ENCODE peak calls at places on chromosomes 1 and 21, in five cellular contexts. X is K562, S is IMR-90, W is SK-N-SH, L is GM12878. C is an unnamed sample.

GRCh38 chr1:70361727-70362413 is 7.3 kb upstream of the ANKRD13C start:
- DNase-seq in X (no peak), S (peak), L (no peak), W (no peak), C (no peak)

GRCh38 chr1:5990913-5991783 is 1.1 kb downstream of the NPHP4 start:
- DNase-seq in W (peak), S (peak), L (no peak), X (peak), C (no peak)

GRCh38 chr1:38585971-38586370 is 273.6 kb downstream of the RRAGC start:
- DNase-seq in L (no peak), S (no peak), W (no peak), X (no peak), C (no peak)

GRCh38 chr1:172254521-172255222 is 165.8 kb upstream of the C1orf105 start:
- DNase-seq in S (peak), W (no peak), L (no peak), X (no peak), C (no peak)

GRCh38 chr1:112296908-112297307 is 99.1 kb upstream of the CTTNBP2NL start:
- DNase-seq in L (no peak), S (peak), X (no peak), W (no peak), C (no peak)

GRCh38 chr1:236021424-236022135 is 43.3 kb downstream of the NID1 start:
- DNase-seq in X (no peak), W (no peak), S (peak), L (no peak), C (no peak)

GRCh38 chr1:35592991-35593769 is 20.1 kb downstream of the TFAP2E start:
- DNase-seq in S (no peak), L (no peak), W (no peak), X (no peak), C (no peak)

GRCh38 chr1:243841507-243841906 is 8.5 kb downstream of the AKT3 start:
- DNase-seq in L (no peak), X (no peak), S (peak), W (no peak), C (no peak)

GRCh38 chr1:228157381-228158126 is 7.8 kb downstream of the GJC2 start:
- DNase-seq in W (no peak), X (no peak), S (no peak), L (no peak), C (no peak)

GRCh38 chr1:24486296-24487065 is 16.2 kb upstream of the RCAN3 start:
- DNase-seq in X (no peak), S (no peak), W (no peak), L (no peak), C (no peak)

GRCh38 chr1:234881893-234882771 is 246.5 kb downstream of the TOMM20 start:
- DNase-seq in L (peak), W (peak), X (no peak), S (no peak), C (no peak)

GRCh38 chr1:192546596-192547199 is 28.9 kb upstream of the RGS1 start:
- DNase-seq in L (no peak), S (no peak), W (no peak), X (no peak), C (no peak)

GRCh38 chr21:39136711-39137110 is 46.5 kb downstream of the PSMG1 start:
- DNase-seq in W (no peak), S (peak), L (no peak), X (no peak), C (no peak)

GRCh38 chr1:192477630-192478029 is 97.9 kb upstream of the RGS1 start:
- DNase-seq in L (peak), W (peak), S (peak), X (no peak), C (peak)

GRCh38 chr1:218642033-218642954 is 297.2 kb downstream of the TGFB2 start:
- DNase-seq in S (peak), X (no peak), L (no peak), W (no peak), C (no peak)

GRCh38 chr1:211874521-211875347 is 44.2 kb upstream of the LPGAT1 start:
- DNase-seq in W (no peak), X (no peak), L (no peak), S (no peak), C (no peak)

GRCh38 chr1:51329443-51330325 is 678 bp downstream of the TTC39A start:
- DNase-seq in S (no peak), X (no peak), W (peak), L (no peak), C (no peak)

GRCh38 chr1:51439053-51439452 is 80.0 kb downstream of the EPS15 start:
- DNase-seq in W (no peak), X (no peak), S (no peak), L (no peak), C (no peak)

GRCh38 chr1:175604598-175604997 is 138.8 kb downstream of the TNR start:
- DNase-seq in W (no peak), L (no peak), S (no peak), X (no peak), C (no peak)
- TF ChIP-seq CTCF in W (no peak), L (no peak), S (no peak), X (no peak), C (no peak)

GRCh38 chr1:175808573-175808972 is 65.2 kb upstream of the TNR start:
- DNase-seq in S (no peak), X (no peak), W (no peak), L (no peak), C (no peak)

GRCh38 chr1:175810305-175810704 is 66.9 kb upstream of the TNR start:
- DNase-seq in X (no peak), S (no peak), W (no peak), L (no peak), C (no peak)

GRCh38 chr1:175814885-175815284 is 71.5 kb upstream of the TNR start:
- DNase-seq in W (no peak), S (no peak), L (no peak), X (no peak), C (no peak)

GRCh38 chr1:175818929-175819328 is 75.5 kb upstream of the TNR start:
- DNase-seq in X (no peak), L (no peak), S (no peak), W (no peak), C (no peak)

GRCh38 chr1:175812936-175813335 is 69.5 kb upstream of the TNR start:
- DNase-seq in X (no peak), W (no peak), S (no peak), L (no peak), C (no peak)
- TF ChIP-seq MXI1 in X (no peak), W (no peak), S (no peak), L (no peak), C (no peak)

GRCh38 chr1:167107456-167107855 is 13.6 kb downstream of the STYXL2 start:
- DNase-seq in W (no peak), S (no peak), X (no peak), L (no peak), C (no peak)
- TF ChIP-seq RAD21 in W (no peak), S (no peak), X (no peak), L (no peak), C (no peak)

GRCh38 chr1:156684227-156684782 is 7.1 kb upstream of the NES start:
- DNase-seq in S (peak), X (no peak), L (no peak), W (no peak), C (no peak)

GRCh38 chr1:156677616-156678596 is 699 bp upstream of the NES start:
- DNase-seq in W (peak), X (peak), L (no peak), S (peak), C (peak)

GRCh38 chr1:156681196-156681595 is 4.0 kb upstream of the NES start:
- DNase-seq in L (no peak), X (no peak), S (no peak), W (no peak), C (no peak)

GRCh38 chr1:156680056-156680455 is 2.8 kb upstream of the NES start:
- DNase-seq in L (no peak), S (no peak), W (no peak), X (no peak), C (no peak)

GRCh38 chr1:156682166-156682890 is 5.1 kb upstream of the NES start:
- DNase-seq in W (no peak), S (no peak), X (no peak), L (no peak), C (no peak)
- TF ChIP-seq CTCF in W (no peak), S (no peak), X (no peak), L (no peak), C (peak)

DNA sequence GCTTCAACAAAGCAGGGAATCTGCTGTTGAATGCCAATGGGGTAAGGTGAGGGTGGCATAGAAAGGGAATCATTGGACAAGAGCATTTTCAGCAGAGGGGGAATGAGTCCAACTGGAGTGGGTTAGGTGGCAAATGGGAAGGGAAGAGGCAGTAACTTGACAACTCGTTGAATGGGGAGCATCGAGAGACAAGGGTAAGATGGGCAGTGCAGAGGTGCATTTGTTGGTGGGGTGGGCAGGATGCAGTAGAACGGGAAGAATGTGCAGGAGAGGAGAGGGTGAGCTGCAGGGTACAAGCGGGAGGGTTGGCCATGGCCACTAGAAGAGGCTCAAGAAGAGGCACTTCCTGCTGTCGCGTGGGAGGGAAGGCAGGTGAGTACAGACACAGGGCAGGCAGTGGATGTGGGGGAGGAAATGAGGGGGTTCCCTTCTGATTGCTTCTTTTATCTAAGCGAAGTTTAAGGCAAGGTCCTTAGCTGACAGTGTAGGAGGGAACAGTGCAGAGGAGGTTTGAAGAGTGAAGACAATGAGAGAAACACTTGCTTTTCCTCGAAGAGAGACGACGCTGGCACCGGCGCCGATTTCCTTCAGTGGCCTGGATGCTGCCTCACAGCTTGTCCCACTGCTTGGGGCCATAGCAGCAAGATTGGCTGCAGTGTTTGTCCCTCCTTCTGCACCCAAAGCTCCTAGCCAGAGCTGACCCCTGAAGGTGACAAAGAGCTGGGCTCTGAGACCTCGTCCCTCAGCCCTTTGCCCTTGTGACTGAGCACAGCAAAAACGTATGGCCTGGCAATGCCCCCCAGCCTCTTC is 3.2 kb upstream of the IKBKE start:
- DNase-seq in S (no peak), X (peak), L (no peak), W (no peak), C (no peak)
- TF ChIP-seq MXI1 in S (no peak), X (no peak), L (no peak), W (no peak), C (no peak)

DNA sequence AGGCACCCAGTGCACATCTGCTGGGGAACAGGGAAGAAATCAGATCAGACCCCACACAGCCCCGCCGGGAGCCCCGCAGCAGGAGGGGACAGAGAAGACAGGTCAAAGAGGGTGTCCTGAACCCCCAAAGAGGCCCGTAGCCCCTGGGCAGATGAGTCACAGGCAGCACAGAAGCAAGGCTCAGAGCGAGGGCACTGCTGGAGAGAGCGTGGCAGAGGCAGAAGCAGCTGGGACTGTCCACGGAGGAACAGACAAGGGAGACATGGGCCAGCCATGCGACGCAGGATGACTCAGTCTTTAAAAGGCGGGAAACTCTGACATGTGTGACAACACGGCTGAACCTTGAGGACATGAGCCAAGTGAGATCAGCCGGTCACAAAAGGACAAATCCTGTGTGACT is 14.5 kb upstream of the PRDM16 start:
- DNase-seq in W (no peak), S (no peak), L (no peak), X (no peak), C (no peak)
- TF ChIP-seq RAD21 in W (no peak), S (no peak), L (no peak), X (no peak), C (no peak)

DNA sequence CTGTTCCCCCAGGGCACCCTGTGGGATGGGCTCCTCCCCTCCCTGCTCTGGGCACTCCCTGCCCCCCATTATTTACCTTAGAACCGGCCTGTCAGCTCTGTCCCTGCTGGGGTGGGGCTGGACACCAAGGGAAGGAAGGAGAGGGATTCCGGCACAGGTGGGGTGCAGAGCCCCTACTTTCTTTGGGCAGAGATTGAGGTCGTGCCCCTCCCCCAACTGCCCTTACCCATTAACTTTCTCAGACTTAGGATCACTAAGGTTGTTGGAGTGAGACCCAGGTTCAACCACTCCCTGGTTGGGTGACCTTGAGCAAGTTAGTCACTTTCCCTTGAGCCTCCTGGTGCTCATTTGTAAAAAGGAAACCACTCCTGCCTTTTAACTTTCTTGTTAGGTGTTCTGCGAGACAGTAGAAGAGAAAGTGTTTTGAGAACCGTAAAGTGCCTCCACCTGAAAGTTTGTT is 57.0 kb upstream of the SYNC start:
- DNase-seq in X (no peak), L (no peak), W (no peak), S (no peak), C (peak)
- TF ChIP-seq CTCF in X (no peak), L (no peak), W (no peak), S (no peak), C (no peak)

C was measured in HepG2.